ENCODE peak calls at places on chromosomes 7 and 10, in seven cellular contexts. One of them, this sample, is unnamed.

GRCh38 chr7:51263631-51264484 is 52.8 kb downstream of the COBL start:
- DNase-seq in GM23248: no peak
- DNase-seq in mammary epithelial cell: peak; percentile 23
- DNase-seq in K562: no peak
- DNase-seq in adipocyte: no peak
- DNase-seq in astrocyte: no peak
- DNase-seq in fibroblast of lung: no peak
- DNase-seq in this sample: peak; percentile 77

GRCh38 chr7:8147004-8147403 is 115.0 kb downstream of the ICA1 start:
- DNase-seq in GM23248: no peak
- DNase-seq in mammary epithelial cell: no peak
- DNase-seq in astrocyte: no peak
- DNase-seq in K562: no peak
- DNase-seq in fibroblast of lung: no peak
- DNase-seq in adipocyte: no peak
- DNase-seq in this sample: no peak

GRCh38 chr7:128166603-128167315 is 74.3 kb upstream of the LEP start:
- DNase-seq in K562: no peak
- DNase-seq in fibroblast of lung: peak; percentile 13
- DNase-seq in GM23248: peak; percentile 60
- DNase-seq in astrocyte: no peak
- DNase-seq in mammary epithelial cell: peak; percentile 12
- DNase-seq in adipocyte: peak; percentile 19
- DNase-seq in this sample: no peak

GRCh38 chr10:69093933-69094332 is 6.0 kb downstream of the SRGN start:
- DNase-seq in fibroblast of lung: peak; percentile 15
- DNase-seq in GM23248: peak; percentile 44
- DNase-seq in K562: peak; percentile 48
- DNase-seq in adipocyte: peak; percentile 31
- DNase-seq in astrocyte: no peak
- DNase-seq in mammary epithelial cell: peak; percentile 14
- DNase-seq in this sample: no peak

GRCh38 chr10:33084388-33084896 is 126.4 kb upstream of the ITGB1 start:
- DNase-seq in mammary epithelial cell: no peak
- DNase-seq in astrocyte: peak; percentile 8
- DNase-seq in GM23248: no peak
- DNase-seq in K562: no peak
- DNase-seq in fibroblast of lung: no peak
- DNase-seq in adipocyte: no peak
- DNase-seq in this sample: no peak

GRCh38 chr7:127594490-127594889 is 954 bp downstream of the FSCN3 start:
- DNase-seq in K562: no peak
- DNase-seq in adipocyte: no peak
- DNase-seq in GM23248: no peak
- DNase-seq in mammary epithelial cell: no peak
- DNase-seq in fibroblast of lung: no peak
- DNase-seq in astrocyte: no peak
- DNase-seq in this sample: peak; percentile 31

GRCh38 chr10:123831259-123831658 is 60.3 kb downstream of the CPXM2 start:
- DNase-seq in adipocyte: no peak
- DNase-seq in mammary epithelial cell: no peak
- DNase-seq in GM23248: no peak
- DNase-seq in astrocyte: no peak
- DNase-seq in fibroblast of lung: no peak
- DNase-seq in K562: no peak
- DNase-seq in this sample: no peak

GRCh38 chr10:113985342-113985844 is 58.3 kb upstream of the ADRB1 start:
- DNase-seq in adipocyte: no peak
- DNase-seq in fibroblast of lung: no peak
- DNase-seq in astrocyte: no peak
- DNase-seq in GM23248: no peak
- DNase-seq in K562: no peak
- DNase-seq in mammary epithelial cell: no peak
- DNase-seq in this sample: no peak

GRCh38 chr10:121614746-121615145 is 16.5 kb upstream of the FGFR2 start:
- DNase-seq in GM23248: no peak
- DNase-seq in adipocyte: no peak
- DNase-seq in mammary epithelial cell: no peak
- DNase-seq in K562: no peak
- DNase-seq in astrocyte: no peak
- DNase-seq in fibroblast of lung: no peak
- DNase-seq in this sample: no peak

GRCh38 chr10:79608505-79609375 is 2.0 kb upstream of the SFTPA1 start:
- DNase-seq in K562: peak; percentile 66
- DNase-seq in mammary epithelial cell: no peak
- DNase-seq in astrocyte: peak; percentile 0
- DNase-seq in GM23248: peak; percentile 31
- DNase-seq in fibroblast of lung: peak; percentile 3
- DNase-seq in adipocyte: peak; percentile 10
- DNase-seq in this sample: peak; percentile 34

GRCh38 chr7:95527033-95527775 is 41.5 kb downstream of the ASB4 start:
- DNase-seq in fibroblast of lung: peak; percentile 29
- DNase-seq in K562: peak; percentile 72
- DNase-seq in GM23248: peak; percentile 73
- DNase-seq in astrocyte: peak; percentile 8
- DNase-seq in adipocyte: peak; percentile 84
- DNase-seq in mammary epithelial cell: peak; percentile 20
- DNase-seq in this sample: peak; percentile 64

GRCh38 chr7:27107391-27107900 is 5.0 kb upstream of the HOXA2 start:
- DNase-seq in astrocyte: peak; percentile 71
- DNase-seq in fibroblast of lung: peak; percentile 74
- DNase-seq in adipocyte: no peak
- DNase-seq in mammary epithelial cell: peak; percentile 64
- DNase-seq in K562: no peak
- DNase-seq in GM23248: no peak
- DNase-seq in this sample: peak; percentile 66

GRCh38 chr10:62083413-62083794 is 181.9 kb downstream of the ARID5B start:
- DNase-seq in K562: no peak
- DNase-seq in fibroblast of lung: peak; percentile 52
- DNase-seq in GM23248: peak; percentile 64
- DNase-seq in astrocyte: peak; percentile 36
- DNase-seq in adipocyte: peak; percentile 68
- DNase-seq in mammary epithelial cell: no peak
- DNase-seq in this sample: no peak

DNA sequence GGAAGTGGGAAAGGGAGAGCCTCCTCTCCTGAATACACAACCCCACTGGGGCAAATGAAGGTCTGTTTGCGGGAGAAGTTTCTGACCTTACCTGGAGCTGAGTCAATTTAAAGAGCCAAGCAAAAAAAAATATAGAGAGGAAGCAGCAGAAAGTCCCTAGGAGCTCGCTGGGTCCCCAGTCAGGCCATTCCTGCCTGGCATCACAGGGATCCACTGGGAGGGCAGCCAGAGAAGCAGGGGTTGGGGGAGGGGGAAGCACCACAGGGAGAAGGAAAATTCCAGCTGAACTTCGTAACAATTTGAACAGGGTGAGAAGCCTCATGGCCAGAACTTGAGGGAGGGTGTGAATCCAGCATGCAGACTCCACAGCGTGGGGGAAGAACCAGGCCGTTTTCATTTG is 298.7 kb downstream of the LRRTM3 start:
- DNase-seq in GM23248: no peak
- DNase-seq in K562: no peak
- DNase-seq in mammary epithelial cell: no peak
- DNase-seq in adipocyte: no peak
- DNase-seq in astrocyte: no peak
- DNase-seq in fibroblast of lung: no peak
- DNase-seq in this sample: no peak
- H3K9ac ChIP-seq in GM23248: no peak overlapping the region
- H3K9ac ChIP-seq in K562: no peak overlapping the region
- H3K9ac ChIP-seq in mammary epithelial cell: no peak overlapping the region
- H3K9ac ChIP-seq in adipocyte: no peak overlapping the region
- H3K9ac ChIP-seq in astrocyte: no peak overlapping the region
- H3K9ac ChIP-seq in fibroblast of lung: no peak overlapping the region
- H3K9ac ChIP-seq in this sample: no peak overlapping the region

GRCh38 chr10:8058274-8059111 is 4.0 kb downstream of the GATA3 start:
- DNase-seq in astrocyte: no peak
- DNase-seq in adipocyte: no peak
- DNase-seq in K562: no peak
- DNase-seq in fibroblast of lung: no peak
- DNase-seq in GM23248: no peak
- DNase-seq in mammary epithelial cell: peak; percentile 48
- DNase-seq in this sample: no peak

GRCh38 chr10:8055420-8056349 is 1.2 kb downstream of the GATA3 start:
- DNase-seq in mammary epithelial cell: peak; percentile 35
- DNase-seq in K562: no peak
- DNase-seq in GM23248: no peak
- DNase-seq in adipocyte: no peak
- DNase-seq in astrocyte: no peak
- DNase-seq in fibroblast of lung: no peak
- DNase-seq in this sample: no peak

GRCh38 chr10:8056378-8056777 is 1.9 kb downstream of the GATA3 start:
- DNase-seq in astrocyte: no peak
- DNase-seq in GM23248: no peak
- DNase-seq in fibroblast of lung: no peak
- DNase-seq in adipocyte: no peak
- DNase-seq in K562: no peak
- DNase-seq in mammary epithelial cell: no peak
- DNase-seq in this sample: no peak

GRCh38 chr10:8057636-8058273 is 3.3 kb downstream of the GATA3 start:
- DNase-seq in GM23248: no peak
- DNase-seq in adipocyte: no peak
- DNase-seq in astrocyte: no peak
- DNase-seq in K562: no peak
- DNase-seq in mammary epithelial cell: peak; percentile 61
- DNase-seq in fibroblast of lung: no peak
- DNase-seq in this sample: no peak

DNA sequence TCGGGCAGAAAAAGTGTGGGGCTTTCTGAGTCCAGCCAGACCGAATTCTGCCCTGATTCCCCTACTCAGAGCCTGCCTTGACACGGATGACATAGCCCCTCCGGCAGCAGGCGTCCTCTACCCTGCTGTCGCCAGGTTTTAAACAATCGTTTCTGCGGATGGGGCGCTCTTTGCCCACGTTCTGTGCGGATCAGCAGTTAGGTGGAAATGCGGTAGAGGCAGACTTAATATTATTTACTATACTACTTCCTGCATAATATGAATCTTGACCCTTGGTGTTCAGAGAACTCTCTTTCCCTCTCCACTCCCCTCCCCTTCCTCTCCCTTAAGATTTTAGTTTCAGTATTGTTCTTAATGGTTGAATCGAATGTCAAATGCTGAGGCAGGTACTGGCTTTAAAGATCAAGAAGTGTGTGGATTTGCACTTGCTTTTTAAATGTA is 2.4 kb downstream of the GATA3 start:
- DNase-seq in GM23248: no peak
- DNase-seq in fibroblast of lung: no peak
- DNase-seq in adipocyte: no peak
- DNase-seq in mammary epithelial cell: peak; percentile 48
- DNase-seq in K562: no peak
- DNase-seq in astrocyte: no peak
- DNase-seq in this sample: no peak
- H3K4me3 ChIP-seq in GM23248: no peak overlapping the region
- H3K4me3 ChIP-seq in fibroblast of lung: no peak overlapping the region
- H3K4me3 ChIP-seq in adipocyte: no peak overlapping the region
- H3K4me3 ChIP-seq in mammary epithelial cell: peak overlapping the region; percentile 90
- H3K4me3 ChIP-seq in K562: no peak overlapping the region
- H3K4me3 ChIP-seq in astrocyte: no peak overlapping the region
- H3K4me3 ChIP-seq in this sample: peak overlapping the region; percentile 46

DNA sequence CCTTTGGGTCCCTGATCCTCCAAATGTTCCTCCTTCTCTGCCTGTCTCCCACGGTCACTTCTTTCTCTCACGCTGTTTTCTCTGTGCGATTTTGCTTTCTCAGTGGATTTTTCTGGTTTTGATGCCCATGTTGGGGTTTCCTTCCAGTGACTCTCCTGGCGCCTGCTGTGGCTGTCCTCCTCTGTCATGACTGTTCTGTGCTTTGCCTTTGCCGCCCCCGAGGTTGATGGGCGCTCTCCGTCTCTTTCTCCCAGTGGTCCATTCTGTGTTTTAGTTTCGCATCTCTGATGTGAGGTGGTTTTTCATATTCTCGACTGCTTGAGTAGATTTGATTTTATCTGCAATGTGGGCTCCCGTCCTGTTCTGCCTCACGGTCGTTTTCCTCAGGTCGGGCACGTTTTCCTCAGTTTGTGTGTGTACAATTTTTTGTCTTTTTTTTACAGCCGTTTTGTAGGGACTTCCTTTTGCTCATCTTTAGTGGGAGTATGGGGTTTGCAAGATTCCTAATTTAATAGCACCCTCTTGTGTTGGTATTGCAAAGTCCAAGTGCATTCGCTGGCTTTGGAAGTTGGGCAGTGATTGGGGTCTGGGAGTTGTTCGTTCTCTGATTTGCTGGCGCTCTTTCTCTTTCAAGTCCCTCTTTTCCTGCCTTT is 100.0 kb downstream of the INPP5A start:
- DNase-seq in K562: peak; percentile 31
- DNase-seq in fibroblast of lung: peak; percentile 56
- DNase-seq in astrocyte: peak; percentile 49
- DNase-seq in GM23248: peak; percentile 76
- DNase-seq in mammary epithelial cell: peak; percentile 26
- DNase-seq in adipocyte: peak; percentile 87
- DNase-seq in this sample: no peak
- H3K9ac ChIP-seq in K562: no peak overlapping the region
- H3K9ac ChIP-seq in fibroblast of lung: no peak overlapping the region
- H3K9ac ChIP-seq in astrocyte: peak overlapping the region; percentile 32
- H3K9ac ChIP-seq in GM23248: peak overlapping the region; percentile 20
- H3K9ac ChIP-seq in mammary epithelial cell: no peak overlapping the region
- H3K9ac ChIP-seq in adipocyte: peak overlapping the region; percentile 61
- H3K9ac ChIP-seq in this sample: no peak overlapping the region

GRCh38 chr7:38833329-38833728 is 75.7 kb downstream of the VPS41 start:
- DNase-seq in K562: no peak
- DNase-seq in GM23248: peak; percentile 9
- DNase-seq in astrocyte: no peak
- DNase-seq in fibroblast of lung: no peak
- DNase-seq in adipocyte: peak; percentile 41
- DNase-seq in mammary epithelial cell: no peak
- DNase-seq in this sample: no peak

GRCh38 chr7:38831262-38831661 is 77.7 kb downstream of the VPS41 start:
- DNase-seq in K562: no peak
- DNase-seq in adipocyte: peak; percentile 36
- DNase-seq in GM23248: peak; percentile 56
- DNase-seq in astrocyte: no peak
- DNase-seq in fibroblast of lung: no peak
- DNase-seq in mammary epithelial cell: no peak
- DNase-seq in this sample: no peak

GRCh38 chr7:38825721-38826440 is 83.1 kb downstream of the VPS41 start:
- DNase-seq in K562: no peak
- DNase-seq in adipocyte: peak; percentile 35
- DNase-seq in fibroblast of lung: no peak
- DNase-seq in GM23248: peak; percentile 46
- DNase-seq in mammary epithelial cell: no peak
- DNase-seq in astrocyte: no peak
- DNase-seq in this sample: no peak

GRCh38 chr7:38834357-38834756 is 74.6 kb downstream of the VPS41 start:
- DNase-seq in fibroblast of lung: no peak
- DNase-seq in adipocyte: no peak
- DNase-seq in mammary epithelial cell: no peak
- DNase-seq in K562: no peak
- DNase-seq in GM23248: no peak
- DNase-seq in astrocyte: no peak
- DNase-seq in this sample: no peak

DNA sequence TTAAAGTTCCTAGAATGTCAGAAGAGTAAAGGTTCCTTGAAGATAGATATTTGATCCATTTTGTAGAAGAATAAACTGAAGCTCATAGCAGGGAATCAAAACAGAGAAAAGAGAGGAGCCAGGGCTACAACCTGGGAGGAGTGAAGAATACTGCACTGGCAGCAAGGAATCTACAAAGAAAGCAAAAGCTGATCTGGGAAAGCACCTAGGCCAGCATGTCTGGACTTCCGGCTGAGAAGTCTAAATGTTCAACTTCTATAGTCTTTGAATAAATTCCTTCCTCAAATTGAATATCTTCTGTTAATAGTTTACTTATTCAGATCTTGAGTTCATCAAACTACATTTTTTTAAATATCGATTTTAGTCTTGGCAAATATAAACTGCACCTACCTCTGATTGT is 78.2 kb downstream of the VPS41 start:
- DNase-seq in adipocyte: no peak
- DNase-seq in astrocyte: no peak
- DNase-seq in GM23248: no peak
- DNase-seq in fibroblast of lung: no peak
- DNase-seq in mammary epithelial cell: no peak
- DNase-seq in K562: no peak
- DNase-seq in this sample: no peak
- H3K4me3 ChIP-seq in adipocyte: peak overlapping the region; percentile 67
- H3K4me3 ChIP-seq in astrocyte: no peak overlapping the region
- H3K4me3 ChIP-seq in GM23248: peak overlapping the region; percentile 58
- H3K4me3 ChIP-seq in fibroblast of lung: no peak overlapping the region
- H3K4me3 ChIP-seq in mammary epithelial cell: no peak overlapping the region
- H3K4me3 ChIP-seq in K562: no peak overlapping the region
- H3K4me3 ChIP-seq in this sample: no peak overlapping the region